ENCODE peak calls at places on chromosomes 6 and 20, in six cellular contexts. One of them, this sample, is unnamed.

GRCh38 chr6:147000545-147001488 is 203.4 kb upstream of the STXBP5 start:
- DNase-seq in MM.1S: no peak
- DNase-seq in MCF 10A: peak
- DNase-seq in foreskin fibroblast: peak
- DNase-seq in adrenal gland: no peak
- DNase-seq in psoas muscle: no peak
- DNase-seq in this sample: no peak

GRCh38 chr20:46767127-46767761 is 57.8 kb downstream of the SLC2A10 start:
- DNase-seq in MM.1S: peak
- DNase-seq in psoas muscle: no peak
- DNase-seq in adrenal gland: no peak
- DNase-seq in foreskin fibroblast: peak
- DNase-seq in MCF 10A: peak
- DNase-seq in this sample: peak

GRCh38 chr6:158040804-158041347 is 59.2 kb downstream of the SYNJ2 start:
- DNase-seq in foreskin fibroblast: no peak
- DNase-seq in MCF 10A: no peak
- DNase-seq in adrenal gland: no peak
- DNase-seq in MM.1S: no peak
- DNase-seq in psoas muscle: no peak
- DNase-seq in this sample: no peak

GRCh38 chr6:14727494-14728395 is 518.1 kb upstream of the JARID2 start:
- DNase-seq in psoas muscle: no peak
- DNase-seq in MM.1S: no peak
- DNase-seq in foreskin fibroblast: peak
- DNase-seq in adrenal gland: peak
- DNase-seq in MCF 10A: no peak
- DNase-seq in this sample: no peak

GRCh38 chr20:54244113-54244512 is 36.2 kb downstream of the PFDN4 start:
- DNase-seq in adrenal gland: no peak
- DNase-seq in MCF 10A: no peak
- DNase-seq in foreskin fibroblast: no peak
- DNase-seq in psoas muscle: no peak
- DNase-seq in MM.1S: no peak
- DNase-seq in this sample: no peak

GRCh38 chr6:43495409-43495941 is 14.7 kb downstream of the LRRC73 start:
- DNase-seq in psoas muscle: no peak
- DNase-seq in MCF 10A: peak
- DNase-seq in MM.1S: no peak
- DNase-seq in adrenal gland: no peak
- DNase-seq in foreskin fibroblast: peak
- DNase-seq in this sample: no peak

GRCh38 chr6:20932284-20932683 is 398.0 kb downstream of the CDKAL1 start:
- DNase-seq in foreskin fibroblast: peak
- DNase-seq in adrenal gland: no peak
- DNase-seq in MM.1S: no peak
- DNase-seq in psoas muscle: no peak
- DNase-seq in MCF 10A: no peak
- DNase-seq in this sample: no peak

GRCh38 chr6:161222706-161223234 is 51.1 kb downstream of the AGPAT4 start:
- DNase-seq in MCF 10A: no peak
- DNase-seq in adrenal gland: no peak
- DNase-seq in foreskin fibroblast: no peak
- DNase-seq in psoas muscle: no peak
- DNase-seq in MM.1S: no peak
- DNase-seq in this sample: no peak

GRCh38 chr6:89582669-89583325 is 55.8 kb downstream of the LYRM2 start:
- DNase-seq in adrenal gland: no peak
- DNase-seq in foreskin fibroblast: no peak
- DNase-seq in MM.1S: no peak
- DNase-seq in MCF 10A: no peak
- DNase-seq in psoas muscle: no peak
- DNase-seq in this sample: no peak

GRCh38 chr6:11973238-11973637 is 38.9 kb upstream of the HIVEP1 start:
- DNase-seq in MCF 10A: no peak
- DNase-seq in foreskin fibroblast: no peak
- DNase-seq in adrenal gland: no peak
- DNase-seq in psoas muscle: no peak
- DNase-seq in MM.1S: no peak
- DNase-seq in this sample: no peak

GRCh38 chr6:88349511-88349910 is 183.4 kb upstream of the CNR1 start:
- DNase-seq in foreskin fibroblast: peak
- DNase-seq in adrenal gland: no peak
- DNase-seq in psoas muscle: no peak
- DNase-seq in MM.1S: no peak
- DNase-seq in MCF 10A: peak
- DNase-seq in this sample: no peak

GRCh38 chr6:127518710-127519468 is at the start of gene MTCL3:
- DNase-seq in MM.1S: no peak
- DNase-seq in psoas muscle: no peak
- DNase-seq in adrenal gland: peak
- DNase-seq in foreskin fibroblast: peak
- DNase-seq in MCF 10A: no peak
- DNase-seq in this sample: no peak

GRCh38 chr6:154613137-154613676 is 102.7 kb upstream of the CNKSR3 start:
- DNase-seq in psoas muscle: no peak
- DNase-seq in MM.1S: no peak
- DNase-seq in adrenal gland: no peak
- DNase-seq in foreskin fibroblast: peak
- DNase-seq in MCF 10A: peak
- DNase-seq in this sample: no peak

GRCh38 chr6:106688177-106688951 is 59.0 kb downstream of the QRSL1 start:
- DNase-seq in adrenal gland: no peak
- DNase-seq in psoas muscle: no peak
- DNase-seq in MCF 10A: peak
- DNase-seq in MM.1S: peak
- DNase-seq in foreskin fibroblast: no peak
- DNase-seq in this sample: peak

GRCh38 chr20:35690265-35690664 is 8.9 kb downstream of the NFS1 start:
- DNase-seq in MM.1S: no peak
- DNase-seq in psoas muscle: no peak
- DNase-seq in foreskin fibroblast: no peak
- DNase-seq in adrenal gland: peak
- DNase-seq in MCF 10A: no peak
- DNase-seq in this sample: no peak

GRCh38 chr6:157267109-157267611 is 56.2 kb downstream of the TMEM242 start:
- DNase-seq in MCF 10A: no peak
- DNase-seq in MM.1S: no peak
- DNase-seq in foreskin fibroblast: no peak
- DNase-seq in adrenal gland: no peak
- DNase-seq in psoas muscle: no peak
- DNase-seq in this sample: no peak

GRCh38 chr20:52572687-52573086 is 381.1 kb upstream of the ZFP64 start:
- DNase-seq in adrenal gland: no peak
- DNase-seq in psoas muscle: no peak
- DNase-seq in foreskin fibroblast: no peak
- DNase-seq in MCF 10A: no peak
- DNase-seq in MM.1S: no peak
- DNase-seq in this sample: no peak

GRCh38 chr6:122620902-122621301 is 10.7 kb downstream of the PKIB start:
- DNase-seq in psoas muscle: no peak
- DNase-seq in MCF 10A: peak
- DNase-seq in adrenal gland: no peak
- DNase-seq in MM.1S: no peak
- DNase-seq in foreskin fibroblast: peak
- DNase-seq in this sample: no peak

GRCh38 chr6:167581637-167582036 is 245.1 kb upstream of the AFDN start:
- DNase-seq in psoas muscle: no peak
- DNase-seq in MCF 10A: no peak
- DNase-seq in foreskin fibroblast: no peak
- DNase-seq in adrenal gland: no peak
- DNase-seq in MM.1S: no peak
- DNase-seq in this sample: no peak

GRCh38 chr20:38032585-38033329 is 499 bp downstream of the TTI1 start:
- DNase-seq in MM.1S: no peak
- DNase-seq in adrenal gland: peak
- DNase-seq in MCF 10A: peak
- DNase-seq in foreskin fibroblast: no peak
- DNase-seq in psoas muscle: no peak
- DNase-seq in this sample: peak

GRCh38 chr20:52192296-52193007 is 873 bp upstream of the ZFP64 start:
- DNase-seq in foreskin fibroblast: peak
- DNase-seq in adrenal gland: peak
- DNase-seq in MCF 10A: peak
- DNase-seq in psoas muscle: peak
- DNase-seq in MM.1S: peak
- DNase-seq in this sample: peak

GRCh38 chr6:144148891-144149290 is 1.4 kb upstream of the STX11 start:
- DNase-seq in MM.1S: no peak
- DNase-seq in foreskin fibroblast: peak
- DNase-seq in psoas muscle: no peak
- DNase-seq in MCF 10A: peak
- DNase-seq in adrenal gland: no peak
- DNase-seq in this sample: no peak

GRCh38 chr6:144151010-144151727 is 852 bp downstream of the STX11 start:
- DNase-seq in foreskin fibroblast: peak
- DNase-seq in adrenal gland: peak
- DNase-seq in MM.1S: peak
- DNase-seq in MCF 10A: no peak
- DNase-seq in psoas muscle: no peak
- DNase-seq in this sample: peak

GRCh38 chr6:144149558-144149893 is 791 bp upstream of the STX11 start:
- DNase-seq in foreskin fibroblast: no peak
- DNase-seq in psoas muscle: no peak
- DNase-seq in MCF 10A: no peak
- DNase-seq in MM.1S: no peak
- DNase-seq in adrenal gland: no peak
- DNase-seq in this sample: no peak

GRCh38 chr6:144149894-144150672 is at the start of gene STX11:
- DNase-seq in MM.1S: peak
- DNase-seq in MCF 10A: peak
- DNase-seq in adrenal gland: peak
- DNase-seq in foreskin fibroblast: peak
- DNase-seq in psoas muscle: peak
- DNase-seq in this sample: peak

DNA sequence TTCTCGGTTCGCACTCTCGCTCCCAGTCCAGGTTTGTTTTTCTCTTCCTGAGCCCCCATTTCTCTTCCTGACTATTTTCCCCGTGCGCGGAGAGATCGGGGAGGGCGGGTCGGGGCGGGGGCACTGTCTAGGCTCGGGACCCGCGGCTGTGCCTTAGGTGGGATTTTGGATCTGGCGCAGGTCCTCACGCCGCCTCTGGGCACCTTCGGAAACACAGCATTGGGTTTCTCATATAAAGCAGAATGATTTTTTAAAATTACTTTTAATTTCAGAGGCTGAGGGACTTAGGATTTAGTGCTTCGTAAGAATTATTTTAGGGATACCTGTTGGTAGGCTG is 324 bp downstream of the STX11 start:
- DNase-seq in adrenal gland: no peak
- DNase-seq in MCF 10A: peak
- DNase-seq in MM.1S: peak
- DNase-seq in foreskin fibroblast: peak
- DNase-seq in psoas muscle: peak
- DNase-seq in this sample: no peak
- TF ChIP-seq CTCF in adrenal gland: peak
- TF ChIP-seq CTCF in MCF 10A: peak
- TF ChIP-seq CTCF in MM.1S: no peak
- TF ChIP-seq CTCF in foreskin fibroblast: peak
- TF ChIP-seq CTCF in psoas muscle: no peak
- TF ChIP-seq CTCF in this sample: peak

GRCh38 chr6:68653074-68653705 is 18.1 kb downstream of the ADGRB3 start:
- DNase-seq in psoas muscle: no peak
- DNase-seq in MCF 10A: no peak
- DNase-seq in foreskin fibroblast: no peak
- DNase-seq in adrenal gland: no peak
- DNase-seq in MM.1S: no peak
- DNase-seq in this sample: no peak

GRCh38 chr6:68652117-68652536 is 17.0 kb downstream of the ADGRB3 start:
- DNase-seq in MCF 10A: peak
- DNase-seq in MM.1S: no peak
- DNase-seq in foreskin fibroblast: no peak
- DNase-seq in adrenal gland: no peak
- DNase-seq in psoas muscle: no peak
- DNase-seq in this sample: no peak

GRCh38 chr6:68651018-68651985 is 16.2 kb downstream of the ADGRB3 start:
- DNase-seq in foreskin fibroblast: peak
- DNase-seq in MCF 10A: peak
- DNase-seq in psoas muscle: no peak
- DNase-seq in adrenal gland: no peak
- DNase-seq in MM.1S: no peak
- DNase-seq in this sample: no peak

GRCh38 chr6:68650142-68650541 is 15.1 kb downstream of the ADGRB3 start:
- DNase-seq in psoas muscle: no peak
- DNase-seq in adrenal gland: no peak
- DNase-seq in MCF 10A: no peak
- DNase-seq in foreskin fibroblast: no peak
- DNase-seq in MM.1S: no peak
- DNase-seq in this sample: no peak

GRCh38 chr6:68649669-68650068 is 14.6 kb downstream of the ADGRB3 start:
- DNase-seq in foreskin fibroblast: no peak
- DNase-seq in MCF 10A: no peak
- DNase-seq in MM.1S: no peak
- DNase-seq in adrenal gland: no peak
- DNase-seq in psoas muscle: no peak
- DNase-seq in this sample: no peak
- TF ChIP-seq CTCF in foreskin fibroblast: no peak
- TF ChIP-seq CTCF in MCF 10A: no peak
- TF ChIP-seq CTCF in MM.1S: no peak
- TF ChIP-seq CTCF in adrenal gland: no peak
- TF ChIP-seq CTCF in psoas muscle: no peak
- TF ChIP-seq CTCF in this sample: no peak

DNA sequence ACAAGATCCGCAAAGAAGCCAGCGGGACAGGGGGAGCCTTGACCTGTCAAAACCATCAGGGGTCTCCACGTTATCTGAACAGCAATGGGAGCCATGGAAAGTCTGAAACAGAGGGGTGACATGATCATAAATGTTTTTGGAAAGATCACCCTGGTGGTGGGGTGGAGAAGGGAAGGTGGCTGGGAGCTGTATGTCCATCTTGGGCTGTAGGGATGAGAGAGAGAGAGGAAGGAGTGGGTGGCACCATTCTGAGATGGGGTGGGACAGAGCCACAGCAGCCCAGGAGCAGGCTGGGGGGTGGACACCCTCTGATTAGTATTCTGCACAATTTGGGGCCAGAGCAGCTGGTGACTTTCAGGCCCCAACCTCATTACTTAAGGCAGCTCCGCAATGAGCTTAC is 30.1 kb downstream of the ANKRD60 start:
- DNase-seq in MCF 10A: no peak
- DNase-seq in psoas muscle: no peak
- DNase-seq in adrenal gland: no peak
- DNase-seq in foreskin fibroblast: no peak
- DNase-seq in MM.1S: no peak
- DNase-seq in this sample: no peak
- TF ChIP-seq CTCF in MCF 10A: no peak
- TF ChIP-seq CTCF in psoas muscle: no peak
- TF ChIP-seq CTCF in adrenal gland: no peak
- TF ChIP-seq CTCF in foreskin fibroblast: no peak
- TF ChIP-seq CTCF in MM.1S: no peak
- TF ChIP-seq CTCF in this sample: no peak

DNA sequence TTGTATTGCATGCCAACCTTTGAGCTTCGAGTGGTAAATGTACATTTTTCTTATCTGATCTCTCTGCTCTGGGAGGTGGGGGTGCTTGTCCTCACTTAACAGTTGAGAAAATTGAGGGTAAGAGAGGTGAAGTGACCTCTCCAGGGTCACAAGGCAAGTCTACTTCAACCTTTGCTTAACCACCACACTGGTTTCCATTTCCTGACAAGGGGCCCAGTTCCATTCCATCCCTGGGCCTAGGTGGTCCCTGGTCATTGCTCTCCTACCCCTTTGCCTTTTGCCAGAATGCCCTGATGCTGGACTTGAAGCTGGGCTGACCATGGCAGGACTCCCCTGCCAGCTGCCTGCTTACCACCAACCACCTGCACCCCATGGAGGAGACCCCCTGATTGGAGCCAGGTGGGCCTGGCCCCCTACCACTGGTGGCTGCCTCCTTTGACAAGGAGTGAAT is 9.9 kb upstream of the BPIFB3 start:
- DNase-seq in psoas muscle: no peak
- DNase-seq in MCF 10A: no peak
- DNase-seq in adrenal gland: no peak
- DNase-seq in foreskin fibroblast: no peak
- DNase-seq in MM.1S: no peak
- DNase-seq in this sample: no peak
- TF ChIP-seq CTCF in psoas muscle: no peak
- TF ChIP-seq CTCF in MCF 10A: no peak
- TF ChIP-seq CTCF in adrenal gland: no peak
- TF ChIP-seq CTCF in foreskin fibroblast: no peak
- TF ChIP-seq CTCF in MM.1S: no peak
- TF ChIP-seq CTCF in this sample: no peak